ENCODE peak calls at places on chromosomes 13 and 19, in ten cellular contexts. Q is suprapubic skin; N is right atrium auricular region; X is BE2C; V is IMR-90; E is CD8-positive, alpha-beta memory T cell; P is cardiac muscle cell; G is ovary; I is neuronal stem cell; F is aorta. L is an unnamed sample. For H3K9me3 and H3K36me3, the result is how much of the 10 kb centered on the place peaks cover.

GRCh38 chr13:108036411-108036810 is 178.9 kb downstream of the LIG4 start:
- DNase-seq in Q (no peak), I (no peak), P (no peak), V (no peak), N (no peak), X (no peak), F (no peak), E (no peak), G (no peak), L (no peak)

GRCh38 chr19:33252971-33253370 is 27.3 kb upstream of the SLC7A10 start:
- DNase-seq in E (no peak), N (no peak), Q (no peak), I (no peak), F (no peak), X (no peak), G (no peak), V (no peak), P (no peak), L (no peak)

GRCh38 chr13:80454245-80454644 is 113.3 kb upstream of the SPRY2 start:
- DNase-seq in P (peak), N (no peak), G (no peak), I (no peak), Q (no peak), V (peak), X (no peak), F (no peak), E (no peak), L (no peak)

GRCh38 chr13:111007209-111007608 is 92.3 kb upstream of the ANKRD10 start:
- DNase-seq in V (no peak), P (peak), I (no peak), G (no peak), N (no peak), X (no peak), F (no peak), E (no peak), Q (no peak), L (no peak)

GRCh38 chr19:44050740-44051653 is 839 bp upstream of the ZNF223 start:
- DNase-seq in V (no peak), I (no peak), F (no peak), N (no peak), Q (no peak), X (no peak), P (peak), E (peak), G (no peak), L (no peak)

GRCh38 chr13:87671824-87672603 is 843 bp downstream of the SLITRK5 start:
- DNase-seq in I (peak), X (peak), G (no peak), F (peak), P (no peak), V (no peak), N (no peak), Q (no peak), E (no peak), L (peak)

GRCh38 chr19:18294467-18294864 is 13.0 kb upstream of the JUND start:
- DNase-seq in I (no peak), Q (no peak), X (peak), F (peak), E (peak), G (peak), N (no peak), V (no peak), P (no peak), L (no peak)

GRCh38 chr19:38715540-38715939 is 28.7 kb downstream of the CAPN12 start:
- DNase-seq in Q (no peak), I (no peak), P (no peak), V (no peak), E (no peak), G (no peak), N (no peak), F (no peak), X (no peak), L (no peak)

GRCh38 chr13:109207618-109208017 is 578.2 kb downstream of the MYO16 start:
- DNase-seq in X (peak), V (no peak), Q (no peak), E (no peak), F (no peak), P (no peak), I (no peak), N (no peak), G (no peak), L (no peak)

GRCh38 chr13:27007166-27007565 is 164.4 kb downstream of the USP12 start:
- DNase-seq in N (no peak), Q (no peak), I (no peak), P (no peak), G (no peak), E (no peak), V (no peak), F (no peak), X (peak), L (no peak)

GRCh38 chr13:29021717-29022116 is 201.6 kb downstream of the MTUS2 start:
- DNase-seq in Q (no peak), I (no peak), G (no peak), P (no peak), N (no peak), X (no peak), F (no peak), V (no peak), E (no peak), L (no peak)

GRCh38 chr13:75687145-75687763 is 51.1 kb downstream of the LMO7 start:
- DNase-seq in V (peak), P (peak), E (no peak), G (no peak), I (no peak), X (no peak), N (no peak), Q (no peak), F (no peak), L (no peak)

GRCh38 chr19:1851581-1852293 is 3.5 kb upstream of the REXO1 start:
- DNase-seq in X (peak), Q (no peak), I (no peak), P (no peak), F (no peak), E (peak), V (no peak), G (no peak), N (no peak), L (no peak)

GRCh38 chr19:29467824-29468401 is 57.9 kb upstream of the VSTM2B start:
- DNase-seq in E (no peak), G (no peak), F (no peak), N (no peak), X (peak), P (peak), I (peak), V (peak), Q (no peak), L (peak)

GRCh38 chr13:59475911-59476310 is 687.8 kb downstream of the DIAPH3 start:
- DNase-seq in V (no peak), E (no peak), G (no peak), X (no peak), N (no peak), Q (no peak), I (no peak), F (no peak), P (no peak), L (no peak)

GRCh38 chr19:19217110-19217509 is 5.4 kb downstream of the NCAN start:
- DNase-seq in V (peak), E (no peak), N (no peak), G (no peak), P (no peak), F (no peak), Q (no peak), X (no peak), I (no peak), L (no peak)

GRCh38 chr13:94988654-94989053 is 276.3 kb upstream of the SOX21 start:
- DNase-seq in Q (no peak), G (no peak), E (no peak), N (no peak), V (no peak), P (peak), X (no peak), F (no peak), I (no peak), L (no peak)

GRCh38 chr13:33633701-33634525 is 184.0 kb upstream of the RFC3 start:
- DNase-seq in V (peak), Q (no peak), E (no peak), I (no peak), P (peak), X (no peak), G (no peak), F (no peak), N (no peak), L (no peak)

GRCh38 chr19:10751109-10751972 is 33.5 kb downstream of the DNM2 start:
- DNase-seq in I (no peak), P (no peak), N (no peak), F (no peak), X (no peak), G (no peak), Q (no peak), E (no peak), V (no peak), L (no peak)
- H3K4me3 ChIP-seq in I (no peak), P (no peak), N (no peak), F (no peak), X (no peak), G (no peak), Q (peak), E (no peak), V (no peak), L (no peak)

GRCh38 chr19:57276430-57276829 is 3.9 kb upstream of the ZNF460 start:
- DNase-seq in E (no peak), I (no peak), V (no peak), P (no peak), G (no peak), X (no peak), N (no peak), F (no peak), Q (no peak), L (no peak)
- H3K9me3 ChIP-seq in E (under half), I (under half), V (under half), P (under half), G (under half), X (under half), N (under half), F (under half), Q (under half), L (under half)

GRCh38 chr19:51891193-51891747 is 3.5 kb upstream of the ZNF577 start:
- DNase-seq in N (no peak), Q (no peak), E (no peak), F (no peak), V (no peak), P (no peak), I (no peak), G (no peak), X (no peak), L (no peak)
- H3K36me3 ChIP-seq in N (half or more), Q (half or more), E (half or more), F (half or more), V (under half), P (half or more), I (under half), G (under half), X (half or more), L (under half)

GRCh38 chr19:4821265-4821664 is 10.2 kb downstream of the TICAM1 start:
- DNase-seq in X (no peak), V (no peak), P (no peak), F (no peak), G (no peak), Q (no peak), N (no peak), E (no peak), I (no peak), L (no peak)
- H3K4me3 ChIP-seq in X (no peak), V (no peak), P (no peak), F (no peak), G (no peak), Q (no peak), N (no peak), E (no peak), I (no peak), L (no peak)

GRCh38 chr19:36646746-36647145 is 19.9 kb downstream of the ZNF461 start:
- DNase-seq in V (no peak), F (no peak), N (no peak), X (no peak), E (no peak), P (no peak), Q (no peak), I (no peak), G (no peak), L (no peak)
- H3K9me3 ChIP-seq in V (half or more), F (under half), N (half or more), X (under half), E (under half), P (under half), Q (half or more), I (under half), G (under half), L (under half)

GRCh38 chr19:8462601-8463000 is 17.8 kb downstream of the HNRNPM start:
- DNase-seq in E (no peak), G (no peak), F (no peak), N (no peak), V (no peak), P (no peak), Q (no peak), X (no peak), I (no peak), L (no peak)
- H3K36me3 ChIP-seq in E (half or more), G (under half), F (under half), N (under half), V (under half), P (under half), Q (under half), X (half or more), I (under half), L (half or more)

GRCh38 chr19:13024126-13024957 is 29.1 kb downstream of the NFIX start:
- DNase-seq in P (peak), Q (no peak), F (no peak), N (no peak), G (no peak), I (no peak), V (peak), E (no peak), X (peak), L (no peak)

GRCh38 chr19:13027031-13027430 is 31.8 kb downstream of the NFIX start:
- DNase-seq in E (no peak), G (no peak), Q (no peak), I (no peak), V (no peak), N (no peak), P (no peak), X (no peak), F (no peak), L (no peak)

GRCh38 chr19:13024958-13025653 is 29.8 kb downstream of the NFIX start:
- DNase-seq in E (no peak), N (no peak), Q (no peak), V (no peak), X (no peak), I (no peak), F (no peak), P (no peak), G (peak), L (no peak)

GRCh38 chr19:13026478-13026999 is 31.3 kb downstream of the NFIX start:
- DNase-seq in F (no peak), G (no peak), Q (no peak), X (no peak), I (no peak), P (peak), E (no peak), V (peak), N (no peak), L (peak)

DNA sequence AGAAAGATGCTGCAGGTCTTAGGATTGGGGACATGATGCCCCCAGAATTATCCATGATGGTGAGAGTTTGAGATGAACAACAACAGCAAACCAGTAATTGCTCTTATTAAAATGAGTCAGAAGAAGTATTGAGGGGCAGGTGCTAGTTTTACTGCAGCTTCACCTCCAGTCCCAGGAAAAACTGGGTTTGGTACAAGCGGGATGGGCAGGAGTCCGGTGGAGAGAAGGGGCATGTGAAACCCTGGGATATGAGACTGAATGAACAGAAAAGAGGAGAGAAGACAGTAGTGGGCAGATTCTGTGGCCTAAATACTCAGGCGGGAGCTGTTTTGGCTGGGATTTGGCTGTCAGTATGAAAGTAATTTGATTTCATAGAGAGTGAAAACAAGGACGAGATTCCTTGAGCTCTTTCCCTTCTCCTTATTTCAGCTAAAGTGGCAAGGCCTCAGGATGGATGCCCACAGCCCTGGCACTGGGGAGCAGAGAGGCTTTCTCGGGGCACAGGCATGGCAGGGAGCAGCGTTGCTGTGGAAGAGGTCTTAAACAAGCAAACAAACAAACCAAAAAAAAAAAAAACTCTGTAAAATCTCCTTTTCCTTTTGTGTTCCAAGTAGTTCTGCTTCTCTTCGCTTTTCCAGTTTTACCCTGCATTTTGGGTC is 30.7 kb downstream of the NFIX start:
- DNase-seq in Q (no peak), X (no peak), P (no peak), E (no peak), I (no peak), G (no peak), N (no peak), V (no peak), F (peak), L (no peak)
- H3K4me3 ChIP-seq in Q (peak), X (peak), P (no peak), E (no peak), I (no peak), G (peak), N (peak), V (peak), F (peak), L (peak)

DNA sequence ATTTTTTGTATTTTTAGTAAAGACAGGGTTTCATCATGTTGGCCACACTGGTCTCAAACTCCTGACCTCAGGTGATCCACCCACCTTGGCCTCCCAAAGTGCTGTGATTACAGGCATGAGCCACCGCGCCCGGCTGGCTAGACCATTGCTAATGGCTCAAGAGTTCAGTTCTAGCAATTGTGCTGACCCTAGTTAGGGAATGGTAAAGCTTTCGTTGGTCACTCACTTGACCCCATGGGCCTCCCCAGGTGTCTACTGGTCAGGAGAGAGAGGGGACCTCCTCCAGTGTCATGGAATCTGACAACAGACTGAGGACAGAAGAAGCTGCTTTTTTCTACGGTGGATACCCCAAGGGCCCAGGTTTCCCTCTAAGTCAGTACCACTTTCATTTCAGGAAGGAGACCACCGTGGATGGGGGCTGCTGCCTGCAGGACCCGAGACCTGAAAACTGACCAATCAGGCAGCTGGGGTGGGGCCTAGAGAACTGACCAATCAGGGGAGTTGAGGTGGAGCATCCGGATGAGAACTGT is 575 bp upstream of the ZNF556 start:
- DNase-seq in F (no peak), E (no peak), X (no peak), I (no peak), V (no peak), Q (no peak), P (no peak), G (no peak), N (no peak), L (no peak)
- H3K9me3 ChIP-seq in F (under half), E (under half), X (under half), I (under half), V (under half), Q (under half), P (under half), G (under half), N (under half), L (under half)

GRCh38 chr13:44141213-44141724 is 232.4 kb upstream of the SERP2 start:
- DNase-seq in I (no peak), P (peak), E (no peak), G (no peak), N (no peak), Q (no peak), V (no peak), F (no peak), X (no peak), L (no peak)
- H3K36me3 ChIP-seq in I (under half), P (under half), E (under half), G (under half), N (under half), Q (under half), V (under half), F (under half), X (under half), L (under half)

L was measured in MG63.